ENCODE peak calls at places on chromosomes 6 and 20, in seven cellular contexts. P, D, I, S, E, H and N are unnamed samples.

GRCh38 chr20:63774348-63774735 is 34.8 kb downstream of the SLC2A4RG start:
- DNase-seq in P (no peak), D (no peak), I (no peak), S (no peak), E (no peak), H (no peak), N (no peak)

GRCh38 chr6:136740050-136740974 is 52.0 kb downstream of the MAP3K5 start:
- DNase-seq in P (no peak), D (no peak), I (no peak), S (no peak), E (no peak), H (no peak), N (no peak)

GRCh38 chr6:8583291-8583690 is 147.9 kb upstream of the SLC35B3 start:
- DNase-seq in P (no peak), D (no peak), I (no peak), S (no peak), E (no peak), H (no peak), N (no peak)

GRCh38 chr6:10112871-10113584 is 301.8 kb downstream of the TFAP2A start:
- DNase-seq in P (no peak), D (no peak), I (no peak), S (no peak), E (peak), H (no peak), N (no peak)

GRCh38 chr20:63969851-63970713 is at the start of gene ZNF512B:
- DNase-seq in P (no peak), D (no peak), I (peak), S (peak), E (peak), H (peak), N (no peak)

GRCh38 chr6:41691426-41692079 is 43.9 kb downstream of the TFEB start:
- DNase-seq in P (no peak), D (no peak), I (no peak), S (no peak), E (no peak), H (no peak), N (no peak)

GRCh38 chr6:34381086-34381485 is 11.4 kb downstream of the NUDT3 start:
- DNase-seq in P (no peak), D (peak), I (no peak), S (no peak), E (no peak), H (peak), N (no peak)

GRCh38 chr6:157649311-157650260 is 173.5 kb upstream of the SNX9 start:
- DNase-seq in P (no peak), D (no peak), I (no peak), S (no peak), E (no peak), H (no peak), N (no peak)

GRCh38 chr6:53347250-53347920 is 1.4 kb downstream of the ELOVL5 start:
- DNase-seq in P (no peak), D (peak), I (peak), S (peak), E (peak), H (peak), N (no peak)

GRCh38 chr20:1888796-1889463 is 6.3 kb upstream of the SIRPA start:
- DNase-seq in P (no peak), D (peak), I (no peak), S (no peak), E (no peak), H (peak), N (no peak)

GRCh38 chr20:51371720-51372119 is 170.8 kb downstream of the NFATC2 start:
- DNase-seq in P (no peak), D (no peak), I (no peak), S (no peak), E (no peak), H (no peak), N (no peak)

GRCh38 chr20:46350201-46350985 is 42.1 kb upstream of the CDH22 start:
- DNase-seq in P (no peak), D (peak), I (no peak), S (no peak), E (no peak), H (peak), N (no peak)

GRCh38 chr20:36010081-36010480 is 41.7 kb downstream of the CNBD2 start:
- DNase-seq in P (no peak), D (no peak), I (no peak), S (no peak), E (peak), H (no peak), N (no peak)

GRCh38 chr20:50304883-50305635 is 114.4 kb downstream of the CEBPB start:
- DNase-seq in P (no peak), D (peak), I (no peak), S (peak), E (no peak), H (peak), N (no peak)

GRCh38 chr6:57190140-57190539 is 18.0 kb downstream of the BAG2 start:
- DNase-seq in P (no peak), D (peak), I (peak), S (no peak), E (no peak), H (peak), N (no peak)

GRCh38 chr20:3786665-3787639 is at the start of gene CENPB:
- DNase-seq in P (peak), D (peak), I (peak), S (peak), E (peak), H (peak), N (peak)

GRCh38 chr6:133814797-133815196 is 74.1 kb upstream of the TCF21 start:
- DNase-seq in P (peak), D (peak), I (no peak), S (no peak), E (no peak), H (peak), N (no peak)

GRCh38 chr20:13061381-13061780 is 52.6 kb downstream of the SPTLC3 start:
- DNase-seq in P (no peak), D (no peak), I (peak), S (no peak), E (no peak), H (no peak), N (no peak)

GRCh38 chr6:57324538-57324937 is 7.1 kb downstream of the PRIM2 start:
- DNase-seq in P (no peak), D (peak), I (no peak), S (no peak), E (no peak), H (no peak), N (no peak)

GRCh38 chr6:24495516-24495847 is 713 bp downstream of the ALDH5A1 start:
- DNase-seq in P (peak), D (peak), I (peak), S (peak), E (peak), H (peak), N (no peak)